ENCODE peak calls at places on chromosomes 7 and 10, in nine cellular contexts. One of them, this sample, is unnamed.

GRCh38 chr7:43053968-43054367 is 58.5 kb upstream of the HECW1 start:
- DNase-seq in RPMI8226: no peak
- DNase-seq in sciatic nerve: no peak
- DNase-seq in T-helper 9 cell: no peak
- DNase-seq in nephron progenitor cell: no peak
- DNase-seq in stimulated activated CD4-positive, alpha-beta T cell treated with anti-CD3 and anti-CD28 coated beads, Interleukin-2, amount 100 ng/mL, for 48 hours: no peak
- DNase-seq in activated naive CD8-positive, alpha-beta T cell treated with anti-CD3 and anti-CD28 coated beads for 36 hours: no peak
- DNase-seq in activated naive CD4-positive, alpha-beta T cell: no peak
- DNase-seq in stimulated activated CD8-positive, alpha-beta memory T cell treated with anti-CD3 and anti-CD28 coated beads, Interleukin-4, amount 100 ng/mL, for 4 hours: no peak
- DNase-seq in this sample: no peak

GRCh38 chr10:5547934-5548660 is 23.3 kb downstream of the CALML3 start:
- DNase-seq in RPMI8226: no peak
- DNase-seq in sciatic nerve: peak; percentile 61
- DNase-seq in T-helper 9 cell: no peak
- DNase-seq in nephron progenitor cell: no peak
- DNase-seq in stimulated activated CD4-positive, alpha-beta T cell treated with anti-CD3 and anti-CD28 coated beads, Interleukin-2, amount 100 ng/mL, for 48 hours: no peak
- DNase-seq in activated naive CD8-positive, alpha-beta T cell treated with anti-CD3 and anti-CD28 coated beads for 36 hours: no peak
- DNase-seq in activated naive CD4-positive, alpha-beta T cell: no peak
- DNase-seq in stimulated activated CD8-positive, alpha-beta memory T cell treated with anti-CD3 and anti-CD28 coated beads, Interleukin-4, amount 100 ng/mL, for 4 hours: no peak
- DNase-seq in this sample: no peak

GRCh38 chr10:67086324-67087139 is 160.7 kb downstream of the LRRTM3 start:
- DNase-seq in RPMI8226: peak; percentile 16
- DNase-seq in sciatic nerve: no peak
- DNase-seq in T-helper 9 cell: no peak
- DNase-seq in nephron progenitor cell: no peak
- DNase-seq in stimulated activated CD4-positive, alpha-beta T cell treated with anti-CD3 and anti-CD28 coated beads, Interleukin-2, amount 100 ng/mL, for 48 hours: no peak
- DNase-seq in activated naive CD8-positive, alpha-beta T cell treated with anti-CD3 and anti-CD28 coated beads for 36 hours: no peak
- DNase-seq in activated naive CD4-positive, alpha-beta T cell: no peak
- DNase-seq in stimulated activated CD8-positive, alpha-beta memory T cell treated with anti-CD3 and anti-CD28 coated beads, Interleukin-4, amount 100 ng/mL, for 4 hours: no peak
- DNase-seq in this sample: no peak

GRCh38 chr7:26534649-26535482 is 243.2 kb downstream of the SNX10 start:
- DNase-seq in RPMI8226: no peak
- DNase-seq in sciatic nerve: no peak
- DNase-seq in T-helper 9 cell: no peak
- DNase-seq in nephron progenitor cell: peak; percentile 43
- DNase-seq in stimulated activated CD4-positive, alpha-beta T cell treated with anti-CD3 and anti-CD28 coated beads, Interleukin-2, amount 100 ng/mL, for 48 hours: no peak
- DNase-seq in activated naive CD8-positive, alpha-beta T cell treated with anti-CD3 and anti-CD28 coated beads for 36 hours: no peak
- DNase-seq in activated naive CD4-positive, alpha-beta T cell: no peak
- DNase-seq in stimulated activated CD8-positive, alpha-beta memory T cell treated with anti-CD3 and anti-CD28 coated beads, Interleukin-4, amount 100 ng/mL, for 4 hours: no peak
- DNase-seq in this sample: no peak

GRCh38 chr10:123422261-123422660 is 243.9 kb upstream of the GPR26 start:
- DNase-seq in RPMI8226: no peak
- DNase-seq in sciatic nerve: no peak
- DNase-seq in T-helper 9 cell: no peak
- DNase-seq in nephron progenitor cell: no peak
- DNase-seq in stimulated activated CD4-positive, alpha-beta T cell treated with anti-CD3 and anti-CD28 coated beads, Interleukin-2, amount 100 ng/mL, for 48 hours: no peak
- DNase-seq in activated naive CD8-positive, alpha-beta T cell treated with anti-CD3 and anti-CD28 coated beads for 36 hours: no peak
- DNase-seq in activated naive CD4-positive, alpha-beta T cell: no peak
- DNase-seq in stimulated activated CD8-positive, alpha-beta memory T cell treated with anti-CD3 and anti-CD28 coated beads, Interleukin-4, amount 100 ng/mL, for 4 hours: no peak
- DNase-seq in this sample: no peak

GRCh38 chr10:84226616-84227015 is 1.3 kb upstream of the LRIT2 start:
- DNase-seq in RPMI8226: no peak
- DNase-seq in sciatic nerve: no peak
- DNase-seq in T-helper 9 cell: no peak
- DNase-seq in nephron progenitor cell: no peak
- DNase-seq in stimulated activated CD4-positive, alpha-beta T cell treated with anti-CD3 and anti-CD28 coated beads, Interleukin-2, amount 100 ng/mL, for 48 hours: no peak
- DNase-seq in activated naive CD8-positive, alpha-beta T cell treated with anti-CD3 and anti-CD28 coated beads for 36 hours: no peak
- DNase-seq in activated naive CD4-positive, alpha-beta T cell: no peak
- DNase-seq in stimulated activated CD8-positive, alpha-beta memory T cell treated with anti-CD3 and anti-CD28 coated beads, Interleukin-4, amount 100 ng/mL, for 4 hours: no peak
- DNase-seq in this sample: no peak

GRCh38 chr10:26217396-26218105 is 977 bp downstream of the GAD2 start:
- DNase-seq in RPMI8226: no peak
- DNase-seq in sciatic nerve: no peak
- DNase-seq in T-helper 9 cell: no peak
- DNase-seq in nephron progenitor cell: peak; percentile 45
- DNase-seq in stimulated activated CD4-positive, alpha-beta T cell treated with anti-CD3 and anti-CD28 coated beads, Interleukin-2, amount 100 ng/mL, for 48 hours: no peak
- DNase-seq in activated naive CD8-positive, alpha-beta T cell treated with anti-CD3 and anti-CD28 coated beads for 36 hours: peak; percentile 19
- DNase-seq in activated naive CD4-positive, alpha-beta T cell: no peak
- DNase-seq in stimulated activated CD8-positive, alpha-beta memory T cell treated with anti-CD3 and anti-CD28 coated beads, Interleukin-4, amount 100 ng/mL, for 4 hours: no peak
- DNase-seq in this sample: no peak

GRCh38 chr10:6643962-6644361 is 63.9 kb upstream of the PRKCQ start:
- DNase-seq in RPMI8226: no peak
- DNase-seq in sciatic nerve: no peak
- DNase-seq in T-helper 9 cell: no peak
- DNase-seq in nephron progenitor cell: no peak
- DNase-seq in stimulated activated CD4-positive, alpha-beta T cell treated with anti-CD3 and anti-CD28 coated beads, Interleukin-2, amount 100 ng/mL, for 48 hours: no peak
- DNase-seq in activated naive CD8-positive, alpha-beta T cell treated with anti-CD3 and anti-CD28 coated beads for 36 hours: peak; percentile 28
- DNase-seq in activated naive CD4-positive, alpha-beta T cell: no peak
- DNase-seq in stimulated activated CD8-positive, alpha-beta memory T cell treated with anti-CD3 and anti-CD28 coated beads, Interleukin-4, amount 100 ng/mL, for 4 hours: no peak
- DNase-seq in this sample: no peak

GRCh38 chr10:114027041-114027394 is 16.6 kb upstream of the ADRB1 start:
- DNase-seq in RPMI8226: no peak
- DNase-seq in sciatic nerve: no peak
- DNase-seq in T-helper 9 cell: no peak
- DNase-seq in nephron progenitor cell: no peak
- DNase-seq in stimulated activated CD4-positive, alpha-beta T cell treated with anti-CD3 and anti-CD28 coated beads, Interleukin-2, amount 100 ng/mL, for 48 hours: no peak
- DNase-seq in activated naive CD8-positive, alpha-beta T cell treated with anti-CD3 and anti-CD28 coated beads for 36 hours: no peak
- DNase-seq in activated naive CD4-positive, alpha-beta T cell: no peak
- DNase-seq in stimulated activated CD8-positive, alpha-beta memory T cell treated with anti-CD3 and anti-CD28 coated beads, Interleukin-4, amount 100 ng/mL, for 4 hours: no peak
- DNase-seq in this sample: no peak

GRCh38 chr10:77428776-77429395 is 208.7 kb downstream of the KCNMA1 start:
- DNase-seq in RPMI8226: no peak
- DNase-seq in sciatic nerve: no peak
- DNase-seq in T-helper 9 cell: no peak
- DNase-seq in nephron progenitor cell: peak; percentile 53
- DNase-seq in stimulated activated CD4-positive, alpha-beta T cell treated with anti-CD3 and anti-CD28 coated beads, Interleukin-2, amount 100 ng/mL, for 48 hours: no peak
- DNase-seq in activated naive CD8-positive, alpha-beta T cell treated with anti-CD3 and anti-CD28 coated beads for 36 hours: no peak
- DNase-seq in activated naive CD4-positive, alpha-beta T cell: no peak
- DNase-seq in stimulated activated CD8-positive, alpha-beta memory T cell treated with anti-CD3 and anti-CD28 coated beads, Interleukin-4, amount 100 ng/mL, for 4 hours: no peak
- DNase-seq in this sample: no peak

GRCh38 chr10:132429281-132430230 is 32.6 kb downstream of the PWWP2B start:
- DNase-seq in RPMI8226: no peak
- DNase-seq in sciatic nerve: no peak
- DNase-seq in T-helper 9 cell: no peak
- DNase-seq in nephron progenitor cell: no peak
- DNase-seq in stimulated activated CD4-positive, alpha-beta T cell treated with anti-CD3 and anti-CD28 coated beads, Interleukin-2, amount 100 ng/mL, for 48 hours: no peak
- DNase-seq in activated naive CD8-positive, alpha-beta T cell treated with anti-CD3 and anti-CD28 coated beads for 36 hours: no peak
- DNase-seq in activated naive CD4-positive, alpha-beta T cell: no peak
- DNase-seq in stimulated activated CD8-positive, alpha-beta memory T cell treated with anti-CD3 and anti-CD28 coated beads, Interleukin-4, amount 100 ng/mL, for 4 hours: no peak
- DNase-seq in this sample: no peak

GRCh38 chr7:29565982-29566746 is 2.5 kb downstream of the PRR15 start:
- DNase-seq in RPMI8226: no peak
- DNase-seq in sciatic nerve: no peak
- DNase-seq in T-helper 9 cell: no peak
- DNase-seq in nephron progenitor cell: no peak
- DNase-seq in stimulated activated CD4-positive, alpha-beta T cell treated with anti-CD3 and anti-CD28 coated beads, Interleukin-2, amount 100 ng/mL, for 48 hours: no peak
- DNase-seq in activated naive CD8-positive, alpha-beta T cell treated with anti-CD3 and anti-CD28 coated beads for 36 hours: peak; percentile 3
- DNase-seq in activated naive CD4-positive, alpha-beta T cell: no peak
- DNase-seq in stimulated activated CD8-positive, alpha-beta memory T cell treated with anti-CD3 and anti-CD28 coated beads, Interleukin-4, amount 100 ng/mL, for 4 hours: no peak
- DNase-seq in this sample: peak; percentile 54

GRCh38 chr7:83574616-83575015 is 74.3 kb downstream of the SEMA3E start:
- DNase-seq in RPMI8226: no peak
- DNase-seq in sciatic nerve: no peak
- DNase-seq in T-helper 9 cell: no peak
- DNase-seq in nephron progenitor cell: no peak
- DNase-seq in stimulated activated CD4-positive, alpha-beta T cell treated with anti-CD3 and anti-CD28 coated beads, Interleukin-2, amount 100 ng/mL, for 48 hours: no peak
- DNase-seq in activated naive CD8-positive, alpha-beta T cell treated with anti-CD3 and anti-CD28 coated beads for 36 hours: no peak
- DNase-seq in activated naive CD4-positive, alpha-beta T cell: no peak
- DNase-seq in stimulated activated CD8-positive, alpha-beta memory T cell treated with anti-CD3 and anti-CD28 coated beads, Interleukin-4, amount 100 ng/mL, for 4 hours: no peak
- DNase-seq in this sample: no peak

GRCh38 chr10:126017961-126018560 is 121.7 kb downstream of the FANK1 start:
- DNase-seq in RPMI8226: no peak
- DNase-seq in sciatic nerve: no peak
- DNase-seq in T-helper 9 cell: no peak
- DNase-seq in nephron progenitor cell: no peak
- DNase-seq in stimulated activated CD4-positive, alpha-beta T cell treated with anti-CD3 and anti-CD28 coated beads, Interleukin-2, amount 100 ng/mL, for 48 hours: no peak
- DNase-seq in activated naive CD8-positive, alpha-beta T cell treated with anti-CD3 and anti-CD28 coated beads for 36 hours: no peak
- DNase-seq in activated naive CD4-positive, alpha-beta T cell: no peak
- DNase-seq in stimulated activated CD8-positive, alpha-beta memory T cell treated with anti-CD3 and anti-CD28 coated beads, Interleukin-4, amount 100 ng/mL, for 4 hours: no peak
- DNase-seq in this sample: no peak

GRCh38 chr7:150665882-150666281 is 19.6 kb upstream of the GIMAP2 start:
- DNase-seq in RPMI8226: no peak
- DNase-seq in sciatic nerve: no peak
- DNase-seq in T-helper 9 cell: no peak
- DNase-seq in nephron progenitor cell: no peak
- DNase-seq in stimulated activated CD4-positive, alpha-beta T cell treated with anti-CD3 and anti-CD28 coated beads, Interleukin-2, amount 100 ng/mL, for 48 hours: no peak
- DNase-seq in activated naive CD8-positive, alpha-beta T cell treated with anti-CD3 and anti-CD28 coated beads for 36 hours: no peak
- DNase-seq in activated naive CD4-positive, alpha-beta T cell: no peak
- DNase-seq in stimulated activated CD8-positive, alpha-beta memory T cell treated with anti-CD3 and anti-CD28 coated beads, Interleukin-4, amount 100 ng/mL, for 4 hours: no peak
- DNase-seq in this sample: no peak

GRCh38 chr7:87058739-87059524 is 522 bp downstream of the ELAPOR2 start:
- DNase-seq in RPMI8226: peak; percentile 58
- DNase-seq in sciatic nerve: peak; percentile 59
- DNase-seq in T-helper 9 cell: peak; percentile 23
- DNase-seq in nephron progenitor cell: no peak
- DNase-seq in stimulated activated CD4-positive, alpha-beta T cell treated with anti-CD3 and anti-CD28 coated beads, Interleukin-2, amount 100 ng/mL, for 48 hours: no peak
- DNase-seq in activated naive CD8-positive, alpha-beta T cell treated with anti-CD3 and anti-CD28 coated beads for 36 hours: no peak
- DNase-seq in activated naive CD4-positive, alpha-beta T cell: no peak
- DNase-seq in stimulated activated CD8-positive, alpha-beta memory T cell treated with anti-CD3 and anti-CD28 coated beads, Interleukin-4, amount 100 ng/mL, for 4 hours: no peak
- DNase-seq in this sample: no peak

GRCh38 chr10:108848016-108848415 is 1075.3 kb downstream of the XPNPEP1 start:
- DNase-seq in RPMI8226: no peak
- DNase-seq in sciatic nerve: no peak
- DNase-seq in T-helper 9 cell: no peak
- DNase-seq in nephron progenitor cell: no peak
- DNase-seq in stimulated activated CD4-positive, alpha-beta T cell treated with anti-CD3 and anti-CD28 coated beads, Interleukin-2, amount 100 ng/mL, for 48 hours: no peak
- DNase-seq in activated naive CD8-positive, alpha-beta T cell treated with anti-CD3 and anti-CD28 coated beads for 36 hours: no peak
- DNase-seq in activated naive CD4-positive, alpha-beta T cell: no peak
- DNase-seq in stimulated activated CD8-positive, alpha-beta memory T cell treated with anti-CD3 and anti-CD28 coated beads, Interleukin-4, amount 100 ng/mL, for 4 hours: no peak
- DNase-seq in this sample: no peak

GRCh38 chr7:107579546-107579880 is 533 bp upstream of the BCAP29 start:
- DNase-seq in RPMI8226: no peak
- DNase-seq in sciatic nerve: no peak
- DNase-seq in T-helper 9 cell: no peak
- DNase-seq in nephron progenitor cell: no peak
- DNase-seq in stimulated activated CD4-positive, alpha-beta T cell treated with anti-CD3 and anti-CD28 coated beads, Interleukin-2, amount 100 ng/mL, for 48 hours: no peak
- DNase-seq in activated naive CD8-positive, alpha-beta T cell treated with anti-CD3 and anti-CD28 coated beads for 36 hours: no peak
- DNase-seq in activated naive CD4-positive, alpha-beta T cell: no peak
- DNase-seq in stimulated activated CD8-positive, alpha-beta memory T cell treated with anti-CD3 and anti-CD28 coated beads, Interleukin-4, amount 100 ng/mL, for 4 hours: no peak
- DNase-seq in this sample: no peak